ENCODE peak calls at places on chromosome 17, in four cellular contexts. W is adrenal gland, U is A673, O is spleen. Q is an unnamed sample. For H3K4me1, the result is how much of the 10 kb centered on the place peaks cover.

GRCh38 chr17:7107012-7107754 is 7.4 kb downstream of the ASGR2 start:
- DNase-seq in W (no peak), U (no peak), O (no peak), Q (no peak)

GRCh38 chr17:79810138-79811027 is 13.5 kb upstream of the CBX8 start:
- DNase-seq in W (peak), U (peak), O (peak), Q (no peak)

GRCh38 chr17:65143899-65144590 is 6.9 kb downstream of the RGS9 start:
- DNase-seq in W (no peak), U (peak), O (peak), Q (no peak)

GRCh38 chr17:81256616-81257015 is 17.5 kb downstream of the NDUFAF8 start:
- DNase-seq in W (peak), U (no peak), O (no peak), Q (no peak)

GRCh38 chr17:45848868-45849535 is 4.3 kb downstream of the SPPL2C start:
- DNase-seq in W (no peak), U (no peak), O (peak), Q (no peak)

GRCh38 chr17:2388705-2389099 is 12.2 kb downstream of the MNT start:
- DNase-seq in W (no peak), U (peak), O (no peak), Q (no peak)

GRCh38 chr17:30388321-30389179 is 9.8 kb downstream of the CPD start:
- DNase-seq in W (no peak), U (no peak), O (no peak), Q (no peak)

GRCh38 chr17:59829217-59830006 is 63.3 kb downstream of the TUBD1 start:
- DNase-seq in W (peak), U (peak), O (no peak), Q (no peak)

GRCh38 chr17:55433629-55434422 is 12.2 kb upstream of the MMD start:
- DNase-seq in W (peak), U (no peak), O (no peak), Q (no peak)

GRCh38 chr17:13568746-13569739 is 32.7 kb downstream of the HS3ST3A1 start:
- DNase-seq in W (peak), U (no peak), O (no peak), Q (no peak)

GRCh38 chr17:41417576-41418015 is 6.8 kb downstream of the KRT37 start:
- DNase-seq in W (no peak), U (no peak), O (no peak), Q (no peak)

GRCh38 chr17:75476274-75476673 is 19.8 kb downstream of the TMEM94 start:
- DNase-seq in W (peak), U (no peak), O (no peak), Q (no peak)

GRCh38 chr17:43020789-43021738 is 1.1 kb downstream of the VAT1 start:
- DNase-seq in W (peak), U (no peak), O (peak), Q (no peak)
- H3K4me1 ChIP-seq in W (under half), U (under half), O (half or more), Q (under half)

GRCh38 chr17:4898351-4898750 is 985 bp upstream of the C17orf107 start:
- DNase-seq in W (no peak), U (no peak), O (no peak), Q (no peak)

GRCh38 chr17:4897785-4898184 is 1.6 kb upstream of the C17orf107 start:
- DNase-seq in W (no peak), U (no peak), O (no peak), Q (no peak)

GRCh38 chr17:4900231-4901107 is 1.1 kb downstream of the C17orf107 start:
- DNase-seq in W (no peak), U (no peak), O (peak), Q (no peak)

GRCh38 chr17:4899341-4900230 is at the start of gene C17orf107:
- DNase-seq in W (peak), U (peak), O (peak), Q (peak)

DNA sequence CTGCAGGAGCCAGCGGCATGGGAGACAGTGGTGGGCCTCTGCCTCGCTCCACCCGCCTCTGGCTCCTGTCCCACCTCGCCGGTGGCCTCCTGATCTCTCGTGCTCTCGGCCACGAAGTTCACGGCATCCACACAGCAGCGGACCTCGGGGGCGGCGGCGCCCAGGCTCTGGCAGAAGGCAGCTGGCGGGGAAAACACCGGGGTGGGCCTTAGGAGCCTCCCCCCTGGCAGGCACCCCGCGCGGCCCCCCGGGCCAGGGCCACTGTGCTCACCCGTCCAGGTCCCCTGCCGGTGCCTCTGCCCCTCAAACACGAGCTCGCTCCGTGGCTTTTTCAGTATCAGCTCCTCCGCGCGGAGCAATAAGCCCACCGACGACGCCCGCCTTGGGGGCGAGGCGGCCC is 409 bp upstream of the C17orf107 start:
- DNase-seq in W (no peak), U (no peak), O (no peak), Q (no peak)
- H3K4me3 ChIP-seq in W (no peak), U (peak), O (peak), Q (peak)

GRCh38 chr17:68357886-68358285 is 66.6 kb downstream of the ARSG start:
- DNase-seq in W (no peak), U (no peak), O (no peak), Q (no peak)
- H3K4me1 ChIP-seq in W (under half), U (under half), O (under half), Q (under half)

DNA sequence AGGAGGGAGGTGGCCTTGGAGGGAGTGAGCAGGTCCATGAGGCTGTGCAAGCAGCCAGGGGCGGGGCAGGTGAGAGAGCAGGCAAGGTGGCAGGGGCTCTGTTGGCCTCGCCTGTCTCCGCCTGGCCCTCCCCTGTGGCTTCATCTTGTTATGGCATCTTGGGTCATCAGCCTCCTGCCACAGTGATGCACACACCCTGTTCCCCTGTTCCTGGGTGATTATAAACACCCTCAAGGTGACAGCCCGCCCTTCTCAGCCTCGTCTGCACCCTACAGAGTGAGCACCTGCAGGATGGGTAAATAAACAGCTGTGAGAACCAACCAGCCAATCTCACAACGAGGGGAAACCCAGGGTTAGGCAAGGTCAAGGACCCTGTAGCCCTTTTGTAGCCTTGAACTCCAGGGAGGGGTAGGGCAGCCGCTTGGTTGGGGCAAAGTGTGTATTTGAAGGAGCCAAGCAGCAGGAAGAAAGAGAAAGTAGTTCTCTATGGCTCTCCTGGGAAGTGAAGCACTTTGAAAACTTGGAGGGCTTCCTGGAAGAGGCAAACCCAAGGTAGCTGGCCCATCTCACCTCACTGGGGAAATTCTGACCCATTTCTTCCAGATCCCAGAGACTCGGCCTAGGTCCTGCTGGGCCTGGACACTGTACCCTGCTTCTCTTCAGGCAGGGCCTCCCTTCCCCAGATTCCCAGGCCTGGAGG is 60.6 kb downstream of the NT5M start:
- DNase-seq in W (no peak), U (no peak), O (peak), Q (no peak)
- H3K4me3 ChIP-seq in W (no peak), U (no peak), O (no peak), Q (no peak)

GRCh38 chr17:76685846-76686245 is 24.9 kb downstream of the MXRA7 start:
- DNase-seq in W (no peak), U (no peak), O (no peak), Q (no peak)
- H3K4me1 ChIP-seq in W (under half), U (under half), O (half or more), Q (under half)

GRCh38 chr17:58398574-58399266 is 18.6 kb downstream of the RNF43 start:
- DNase-seq in W (peak), U (no peak), O (no peak), Q (no peak)
- H3K4me3 ChIP-seq in W (no peak), U (no peak), O (no peak), Q (no peak)

DNA sequence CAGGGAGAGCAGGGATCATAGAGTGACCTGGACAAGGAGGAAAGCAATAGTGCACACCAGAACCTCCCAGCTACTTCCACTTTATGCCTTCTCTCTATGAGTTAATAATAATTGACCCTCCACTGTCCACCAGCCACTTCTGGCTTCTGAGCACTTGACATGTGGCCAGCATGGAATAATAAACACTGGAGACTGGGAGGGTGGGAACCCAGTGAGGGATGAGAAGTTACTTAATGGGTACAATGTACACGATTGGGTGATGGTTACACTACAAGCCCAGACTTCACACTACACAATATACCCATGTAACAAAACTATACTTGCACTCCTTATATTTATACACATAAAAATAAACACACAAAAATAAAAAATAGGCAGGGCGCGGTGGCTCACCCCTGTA is 11.4 kb downstream of the CDC42EP4 start:
- DNase-seq in W (no peak), U (no peak), O (no peak), Q (no peak)
- H3K4me1 ChIP-seq in W (under half), U (half or more), O (half or more), Q (half or more)

DNA sequence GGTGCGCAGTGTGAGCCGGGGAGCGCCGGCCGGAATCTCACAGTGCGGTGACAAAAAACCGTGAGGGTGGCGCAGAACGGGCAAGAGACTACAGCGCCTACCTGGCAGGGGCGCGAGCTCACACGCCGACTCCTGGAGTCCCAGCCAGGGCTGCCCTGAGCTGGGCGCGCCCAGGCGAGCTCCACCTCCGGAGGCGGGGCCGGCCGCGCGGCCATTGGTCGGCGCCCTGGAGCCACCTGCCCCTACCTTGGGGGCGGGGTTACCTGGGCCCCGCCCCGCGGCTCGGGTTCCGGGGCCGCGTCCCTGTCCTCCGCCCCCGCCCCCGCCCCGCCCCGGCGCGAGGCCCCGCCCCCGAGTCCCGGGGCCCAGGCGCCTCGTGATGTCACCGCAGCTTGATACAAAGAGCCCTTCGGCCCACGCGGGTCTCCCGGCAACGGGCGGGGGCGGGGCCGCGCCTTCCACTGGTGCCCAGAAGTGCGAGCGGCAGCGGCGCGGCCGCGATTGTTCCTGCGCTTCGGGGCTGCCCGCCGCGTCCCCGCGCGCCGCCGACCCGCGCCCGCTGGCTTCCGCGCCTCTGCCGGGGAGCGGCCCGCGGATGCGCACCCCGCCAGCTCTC is 96.3 kb downstream of the RAB11FIP4 start:
- DNase-seq in W (peak), U (peak), O (peak), Q (peak)
- H3K4me3 ChIP-seq in W (no peak), U (peak), O (peak), Q (peak)

DNA sequence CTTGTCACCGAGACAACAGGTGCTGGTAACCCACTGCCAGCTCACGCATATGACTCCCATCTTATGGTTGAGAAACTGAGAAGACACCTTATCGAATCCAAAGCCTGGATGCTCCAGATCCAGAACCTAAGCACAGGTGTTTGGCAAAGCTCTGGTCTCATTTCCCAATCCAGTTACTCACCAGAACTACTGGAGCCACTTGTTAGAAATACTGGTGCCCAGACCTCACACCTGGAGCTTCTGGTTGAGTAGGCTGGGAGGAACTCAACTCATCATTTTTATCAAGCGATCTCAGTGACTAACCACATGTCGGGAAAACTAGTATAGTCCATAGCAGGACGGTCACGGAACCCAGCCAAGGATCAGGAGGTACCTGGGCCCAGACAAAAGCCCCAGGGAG is 86.7 kb upstream of the RCVRN start:
- DNase-seq in W (no peak), U (no peak), O (no peak), Q (no peak)
- H3K4me1 ChIP-seq in W (under half), U (under half), O (under half), Q (under half)

Q was measured in thoracic aorta.